ENCODE peak calls at places on chromosomes 11 and 22, in four cellular contexts. L, U, C and W are unnamed samples.

GRCh38 chr22:37518509-37519267 is 527 bp downstream of the CARD10 start:
- DNase-seq in C (no peak), U (no peak), L (peak), W (no peak)

GRCh38 chr22:32018056-32018455 is 25.0 kb upstream of the SLC5A1 start:
- DNase-seq in U (no peak), L (no peak), C (no peak), W (no peak)

GRCh38 chr11:68083517-68083916 is 37.7 kb downstream of the CHKA start:
- DNase-seq in U (no peak), C (no peak), L (no peak), W (no peak)

GRCh38 chr11:19679952-19680823 is 32.4 kb upstream of the NAV2 start:
- DNase-seq in L (no peak), C (no peak), U (no peak), W (no peak)

GRCh38 chr11:76800466-76801200 is 17.5 kb downstream of the TSKU start:
- DNase-seq in U (no peak), C (no peak), L (no peak), W (no peak)

GRCh38 chr22:45320326-45320976 is 10.7 kb downstream of the FAM118A start:
- DNase-seq in L (no peak), C (no peak), U (no peak), W (no peak)

GRCh38 chr11:63613517-63614135 is 607 bp downstream of the PLAAT3 start:
- DNase-seq in L (peak), U (no peak), C (no peak), W (peak)

GRCh38 chr22:38490915-38491314 is 15.2 kb downstream of the DDX17 start:
- DNase-seq in U (peak), C (no peak), L (no peak), W (no peak)

GRCh38 chr11:96376796-96377195 is 12.9 kb downstream of the CCDC82 start:
- DNase-seq in L (no peak), C (no peak), U (no peak), W (no peak)

GRCh38 chr11:13874596-13874995 is 87.9 kb upstream of the SPON1 start:
- DNase-seq in U (no peak), L (no peak), C (no peak), W (peak)

GRCh38 chr11:28169816-28170215 is 61.6 kb downstream of the METTL15 start:
- DNase-seq in L (no peak), C (no peak), U (no peak), W (peak)

GRCh38 chr11:117175104-117175503 is 3.4 kb upstream of the SIDT2 start:
- DNase-seq in L (no peak), C (no peak), U (no peak), W (no peak)

GRCh38 chr22:49838771-49839717 is 11.4 kb upstream of the BRD1 start:
- DNase-seq in C (peak), L (peak), U (no peak), W (no peak)

GRCh38 chr22:32636884-32637283 is 162.3 kb downstream of the FBXO7 start:
- DNase-seq in U (no peak), L (no peak), C (no peak), W (no peak)

GRCh38 chr11:35216962-35217667 is 78.1 kb downstream of the CD44 start:
- DNase-seq in C (no peak), U (peak), L (no peak), W (no peak)

GRCh38 chr22:26785942-26786341 is 128.6 kb downstream of the MIAT start:
- DNase-seq in C (peak), U (no peak), L (no peak), W (no peak)

GRCh38 chr22:25148149-25148691 is 51.4 kb upstream of the CRYBB3 start:
- DNase-seq in C (no peak), U (no peak), L (no peak), W (peak)

GRCh38 chr22:48042621-48043395 is 1280.4 kb downstream of the TBC1D22A start:
- DNase-seq in C (no peak), L (no peak), U (no peak), W (no peak)

GRCh38 chr11:124642628-124643027 is 20.0 kb downstream of the TBRG1 start:
- DNase-seq in U (no peak), C (no peak), L (no peak), W (no peak)
- TF ChIP-seq NR2C2 in U (no peak), C (no peak), L (no peak), W (no peak)

GRCh38 chr22:30867746-30868662 is 100.6 kb downstream of the MORC2 start:
- DNase-seq in U (no peak), L (no peak), C (no peak), W (no peak)
- TF ChIP-seq NR2C2 in U (no peak), L (no peak), C (no peak), W (no peak)

GRCh38 chr11:110028904-110029303 is 64.3 kb upstream of the ZC3H12C start:
- DNase-seq in C (peak), L (no peak), U (no peak), W (no peak)
- TF ChIP-seq NR2C2 in C (no peak), L (no peak), U (no peak), W (no peak)

DNA sequence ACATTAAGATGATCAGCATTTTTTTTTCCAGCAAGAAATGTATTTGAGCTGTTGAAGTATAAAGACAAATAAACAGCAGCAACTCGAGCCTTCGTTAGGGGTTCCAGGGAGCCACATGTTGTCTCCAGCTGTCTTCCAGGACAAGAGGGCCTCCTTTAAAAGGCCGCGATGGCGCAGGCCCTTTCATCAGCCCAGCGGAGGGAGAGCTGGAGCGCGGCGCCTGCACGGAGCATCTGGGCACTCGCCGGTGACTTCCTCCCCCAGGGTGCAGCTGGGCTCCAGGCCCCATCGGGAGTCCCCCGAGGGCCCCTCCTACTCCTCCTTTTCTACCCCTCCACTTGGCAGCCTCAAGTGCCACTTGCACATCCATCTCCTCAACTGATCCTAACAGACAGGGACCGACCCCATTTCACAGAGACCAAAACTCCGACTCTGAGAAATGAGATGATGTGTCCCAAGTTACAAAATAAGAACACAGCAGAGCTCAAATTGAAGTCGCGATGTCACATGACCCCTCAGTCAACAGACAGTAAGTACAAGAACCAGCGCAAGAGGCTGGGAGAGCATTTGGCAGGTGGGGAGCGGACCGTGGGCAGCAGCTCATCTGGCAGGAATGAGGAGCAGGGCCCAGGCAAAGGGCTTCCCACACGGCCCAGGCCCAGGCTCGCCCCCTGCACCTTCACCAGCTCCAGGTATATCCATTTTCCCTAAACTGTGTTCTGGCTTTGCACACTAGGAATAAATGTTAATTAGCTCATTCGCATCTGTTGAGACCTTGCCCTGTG is 34.5 kb downstream of the SCUBE1 start:
- DNase-seq in L (no peak), U (no peak), C (no peak), W (no peak)
- TF ChIP-seq NR2C2 in L (no peak), U (no peak), C (no peak), W (no peak)

DNA sequence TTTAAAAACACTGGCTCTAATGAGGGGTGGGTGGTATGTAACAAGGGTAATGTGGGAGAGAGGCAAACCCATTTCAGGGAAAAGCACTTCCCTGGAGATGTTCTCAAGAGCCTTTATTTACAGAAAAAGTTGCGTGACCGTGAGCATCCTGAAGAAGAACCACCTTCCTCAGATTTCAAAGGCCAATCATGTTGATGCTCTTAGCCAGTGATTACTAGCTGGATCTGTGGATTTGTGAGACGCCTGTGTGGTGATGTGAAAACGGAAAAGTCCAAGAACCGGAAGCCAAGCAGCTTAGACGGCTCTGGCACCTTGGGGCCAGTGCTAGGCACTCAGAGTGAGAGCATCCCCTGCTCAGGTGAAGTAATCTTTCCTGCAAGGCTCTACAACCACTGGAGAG is 12.6 kb upstream of the UBASH3B start:
- DNase-seq in U (no peak), C (no peak), L (no peak), W (no peak)
- TF ChIP-seq NR2C2 in U (no peak), C (no peak), L (no peak), W (no peak)